ENCODE peak calls at places on chromosome 4, in seven cellular contexts. X is iris pigment epithelial cell; K is Caki2; E is NCI-H345; R is endothelial cell; I is AG10803; D is stimulated activated CD4-positive, alpha-beta T cell treated with anti-CD3 and anti-CD28 coated beads, Interleukin-1b, Interleukin-23, amount 100 ng/mL, for 4 hours. U is an unnamed sample.

GRCh38 chr4:39893693-39894072 is 84.0 kb downstream of the PDS5A start:
- DNase-seq in K (no peak), D (no peak), R (no peak), E (no peak), I (no peak), X (no peak), U (no peak)

GRCh38 chr4:25448379-25449109 is 71.5 kb downstream of the ANAPC4 start:
- DNase-seq in R (no peak), I (peak), D (no peak), X (peak), K (no peak), E (no peak), U (peak)

GRCh38 chr4:38512840-38513239 is 151.2 kb upstream of the KLF3 start:
- DNase-seq in E (peak), D (no peak), X (no peak), R (no peak), K (no peak), I (no peak), U (no peak)

GRCh38 chr4:67721770-67722597 is 21.0 kb upstream of the UBA6 start:
- DNase-seq in R (no peak), I (peak), D (no peak), K (peak), X (peak), E (no peak), U (no peak)

GRCh38 chr4:172127168-172127567 is 314.0 kb downstream of the GALNTL6 start:
- DNase-seq in R (no peak), X (no peak), E (no peak), K (no peak), I (no peak), D (no peak), U (no peak)

GRCh38 chr4:184838249-184839074 is 12.7 kb upstream of the ACSL1 start:
- DNase-seq in D (no peak), K (peak), E (no peak), R (no peak), I (no peak), X (no peak), U (peak)

GRCh38 chr4:184374006-184374405 is 100.3 kb downstream of the IRF2 start:
- DNase-seq in R (no peak), X (no peak), I (no peak), D (no peak), K (no peak), E (no peak), U (no peak)

GRCh38 chr4:3821580-3822229 is 55.5 kb downstream of the ADRA2C start:
- DNase-seq in R (no peak), I (no peak), X (no peak), D (no peak), K (no peak), E (no peak), U (no peak)

GRCh38 chr4:184747034-184747830 is 13.3 kb upstream of the CENPU start:
- DNase-seq in E (no peak), D (no peak), R (no peak), I (no peak), X (no peak), K (no peak), U (no peak)

GRCh38 chr4:118587946-118588345 is 97.2 kb upstream of the METTL14 start:
- DNase-seq in I (no peak), E (no peak), X (no peak), R (no peak), K (no peak), D (no peak), U (no peak)

GRCh38 chr4:28462766-28463165 is 1602.1 kb downstream of the STIM2 start:
- DNase-seq in D (no peak), K (no peak), X (peak), R (no peak), E (no peak), I (no peak), U (no peak)

GRCh38 chr4:95165926-95166524 is 382.7 kb downstream of the UNC5C start:
- DNase-seq in K (peak), I (peak), R (peak), E (peak), D (no peak), X (peak), U (peak)

GRCh38 chr4:189979196-189980047 is 38.8 kb downstream of the FRG1 start:
- DNase-seq in I (no peak), E (no peak), R (no peak), K (no peak), D (no peak), X (no peak), U (no peak)

GRCh38 chr4:110631582-110632505 is 9.0 kb upstream of the PITX2 start:
- DNase-seq in I (peak), K (peak), R (peak), E (peak), D (no peak), X (peak), U (peak)

GRCh38 chr4:151940290-151940689 is 179.5 kb upstream of the GATB start:
- DNase-seq in E (no peak), I (no peak), D (no peak), R (no peak), K (no peak), X (no peak), U (no peak)

GRCh38 chr4:179029683-179030082 is 1587.4 kb upstream of the AGA start:
- DNase-seq in E (no peak), K (no peak), I (no peak), D (no peak), R (no peak), X (no peak), U (no peak)

GRCh38 chr4:109548655-109549054 is 11.4 kb upstream of the MCUB start:
- DNase-seq in E (no peak), D (no peak), K (no peak), X (peak), I (peak), R (no peak), U (peak)

GRCh38 chr4:159018062-159018629 is 84.7 kb upstream of the RAPGEF2 start:
- DNase-seq in K (no peak), I (no peak), E (no peak), R (no peak), D (no peak), X (no peak), U (no peak)

GRCh38 chr4:146507607-146508006 is 14.1 kb downstream of the SLC10A7 start:
- DNase-seq in I (no peak), R (no peak), E (no peak), D (no peak), K (no peak), X (peak), U (no peak)

GRCh38 chr4:145930592-145930991 is 8.0 kb downstream of the ZNF827 start:
- DNase-seq in D (no peak), E (no peak), K (no peak), X (no peak), R (no peak), I (no peak), U (no peak)

GRCh38 chr4:12562476-12562875 is 921.7 kb downstream of the RAB28 start:
- DNase-seq in E (no peak), I (no peak), D (no peak), K (no peak), X (no peak), R (no peak), U (no peak)

GRCh38 chr4:161419822-161420221 is 744.0 kb downstream of the FSTL5 start:
- DNase-seq in X (no peak), K (no peak), D (no peak), E (no peak), R (peak), I (no peak), U (no peak)

GRCh38 chr4:95551653-95552052 is 2.9 kb upstream of the UNC5C start:
- DNase-seq in D (no peak), R (no peak), X (no peak), I (no peak), K (no peak), E (no peak), U (no peak)

GRCh38 chr4:96354036-96354712 is 514.3 kb downstream of the PDHA2 start:
- DNase-seq in D (no peak), E (no peak), X (peak), K (no peak), R (no peak), I (no peak), U (no peak)

GRCh38 chr4:100189820-100190642 is at the start of gene DDIT4L:
- DNase-seq in X (peak), R (peak), I (peak), D (peak), K (peak), E (peak), U (peak)

GRCh38 chr4:83866821-83867220 is 330.9 kb downstream of the GPAT3 start:
- DNase-seq in E (no peak), R (peak), I (no peak), D (no peak), X (peak), K (no peak), U (no peak)

GRCh38 chr4:56026596-56026995 is 77.9 kb downstream of the CEP135 start:
- DNase-seq in R (no peak), E (no peak), X (peak), D (no peak), I (no peak), K (peak), U (no peak)

GRCh38 chr4:72970756-72971155 is 98.8 kb downstream of the COX18 start:
- DNase-seq in X (peak), R (no peak), I (no peak), E (no peak), D (no peak), K (no peak), U (no peak)